ENCODE peak calls at places on chromosomes 5 and 9, in nine cellular contexts. One of them, this sample, is unnamed.

GRCh38 chr5:174313615-174314014 is 268.1 kb downstream of the NSG2 start:
- DNase-seq in psoas muscle: no peak
- DNase-seq in tibial nerve: no peak
- DNase-seq in H1: peak; percentile 17
- DNase-seq in fibroblast of lung: no peak
- DNase-seq in neural progenitor cell: no peak
- DNase-seq in brain microvascular endothelial cell: no peak
- DNase-seq in uterus: no peak
- DNase-seq in breast epithelium: no peak
- DNase-seq in this sample: no peak

GRCh38 chr5:61551637-61552313 is 219.7 kb downstream of the ZSWIM6 start:
- DNase-seq in H1: no peak
- DNase-seq in brain microvascular endothelial cell: no peak
- DNase-seq in breast epithelium: no peak
- DNase-seq in psoas muscle: no peak
- DNase-seq in neural progenitor cell: no peak
- DNase-seq in tibial nerve: no peak
- DNase-seq in fibroblast of lung: peak; percentile 14
- DNase-seq in uterus: no peak
- DNase-seq in this sample: no peak

GRCh38 chr9:76412638-76413037 is 18.4 kb upstream of the RFK start:
- DNase-seq in uterus: no peak
- DNase-seq in fibroblast of lung: no peak
- DNase-seq in H1: no peak
- DNase-seq in neural progenitor cell: no peak
- DNase-seq in tibial nerve: no peak
- DNase-seq in psoas muscle: no peak
- DNase-seq in brain microvascular endothelial cell: no peak
- DNase-seq in breast epithelium: no peak
- DNase-seq in this sample: no peak

GRCh38 chr5:8138884-8139283 is 269.9 kb downstream of the MTRR start:
- DNase-seq in brain microvascular endothelial cell: no peak
- DNase-seq in breast epithelium: no peak
- DNase-seq in H1: no peak
- DNase-seq in psoas muscle: no peak
- DNase-seq in uterus: no peak
- DNase-seq in tibial nerve: no peak
- DNase-seq in neural progenitor cell: no peak
- DNase-seq in fibroblast of lung: no peak
- DNase-seq in this sample: no peak

GRCh38 chr5:65856520-65856919 is 69.9 kb upstream of the ERBIN start:
- DNase-seq in H1: no peak
- DNase-seq in brain microvascular endothelial cell: no peak
- DNase-seq in tibial nerve: no peak
- DNase-seq in psoas muscle: no peak
- DNase-seq in neural progenitor cell: no peak
- DNase-seq in uterus: no peak
- DNase-seq in fibroblast of lung: no peak
- DNase-seq in breast epithelium: no peak
- DNase-seq in this sample: no peak

GRCh38 chr5:134125195-134126015 is 10.9 kb downstream of the TCF7 start:
- DNase-seq in tibial nerve: peak; percentile 57
- DNase-seq in psoas muscle: peak; percentile 75
- DNase-seq in uterus: peak; percentile 49
- DNase-seq in breast epithelium: no peak
- DNase-seq in neural progenitor cell: no peak
- DNase-seq in brain microvascular endothelial cell: peak; percentile 57
- DNase-seq in fibroblast of lung: peak; percentile 95
- DNase-seq in H1: no peak
- DNase-seq in this sample: no peak

GRCh38 chr5:68757813-68758212 is 336.0 kb upstream of the SLC30A5 start:
- DNase-seq in breast epithelium: no peak
- DNase-seq in neural progenitor cell: no peak
- DNase-seq in H1: no peak
- DNase-seq in psoas muscle: no peak
- DNase-seq in fibroblast of lung: no peak
- DNase-seq in tibial nerve: no peak
- DNase-seq in brain microvascular endothelial cell: no peak
- DNase-seq in uterus: no peak
- DNase-seq in this sample: no peak

GRCh38 chr5:164336906-164337305 is 831.5 kb downstream of the MAT2B start:
- DNase-seq in tibial nerve: no peak
- DNase-seq in breast epithelium: no peak
- DNase-seq in psoas muscle: no peak
- DNase-seq in fibroblast of lung: peak; percentile 96
- DNase-seq in brain microvascular endothelial cell: peak; percentile 6
- DNase-seq in uterus: no peak
- DNase-seq in H1: no peak
- DNase-seq in neural progenitor cell: no peak
- DNase-seq in this sample: no peak

GRCh38 chr5:15376088-15376487 is 123.9 kb upstream of the FBXL7 start:
- DNase-seq in neural progenitor cell: no peak
- DNase-seq in tibial nerve: no peak
- DNase-seq in psoas muscle: no peak
- DNase-seq in H1: no peak
- DNase-seq in uterus: no peak
- DNase-seq in brain microvascular endothelial cell: no peak
- DNase-seq in breast epithelium: no peak
- DNase-seq in fibroblast of lung: no peak
- DNase-seq in this sample: no peak

GRCh38 chr5:67393211-67393610 is 196.6 kb upstream of the CD180 start:
- DNase-seq in neural progenitor cell: no peak
- DNase-seq in fibroblast of lung: no peak
- DNase-seq in tibial nerve: no peak
- DNase-seq in uterus: no peak
- DNase-seq in brain microvascular endothelial cell: no peak
- DNase-seq in H1: no peak
- DNase-seq in breast epithelium: no peak
- DNase-seq in psoas muscle: no peak
- DNase-seq in this sample: no peak

DNA sequence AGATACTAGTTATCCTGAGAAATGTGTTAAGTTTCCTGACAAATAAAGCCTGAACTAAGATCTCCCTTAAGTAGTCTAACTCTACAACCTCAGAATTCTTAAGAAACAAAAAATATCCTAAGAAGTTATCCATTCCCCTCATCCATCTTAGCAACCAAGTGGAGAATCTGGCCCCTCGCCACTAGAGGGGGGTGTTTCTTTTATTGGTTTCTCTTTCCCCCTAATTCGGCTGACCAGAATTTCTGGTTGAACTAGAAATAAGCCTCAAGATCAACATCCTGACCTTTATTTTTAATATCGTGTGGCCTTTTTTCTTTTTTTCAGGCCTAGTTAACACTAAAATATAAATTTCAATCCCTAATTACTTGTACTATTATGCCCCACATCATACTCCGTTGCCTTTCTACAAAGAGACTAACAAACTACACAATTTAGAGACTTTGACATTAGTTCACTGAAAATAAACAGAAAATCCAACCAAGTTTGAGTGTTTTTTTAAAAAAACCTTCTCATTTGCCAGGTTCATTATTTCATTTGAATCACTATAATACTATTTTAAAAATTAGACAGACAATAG is 14.3 kb upstream of the NR4A3 start:
- DNase-seq in fibroblast of lung: peak; percentile 41
- DNase-seq in uterus: peak; percentile 75
- DNase-seq in psoas muscle: peak; percentile 56
- DNase-seq in neural progenitor cell: peak; percentile 76
- DNase-seq in brain microvascular endothelial cell: peak; percentile 61
- DNase-seq in breast epithelium: peak; percentile 67
- DNase-seq in H1: peak; percentile 71
- DNase-seq in tibial nerve: peak; percentile 81
- DNase-seq in this sample: no peak
- TF ChIP-seq CTCF in fibroblast of lung: peak; percentile 83
- TF ChIP-seq CTCF in uterus: peak; percentile 61
- TF ChIP-seq CTCF in psoas muscle: peak; percentile 62
- TF ChIP-seq CTCF in neural progenitor cell: peak; percentile 84
- TF ChIP-seq CTCF in brain microvascular endothelial cell: peak; percentile 89
- TF ChIP-seq CTCF in breast epithelium: peak; percentile 46
- TF ChIP-seq CTCF in H1: peak; percentile 52
- TF ChIP-seq CTCF in tibial nerve: peak; percentile 53
- TF ChIP-seq CTCF in this sample: peak; percentile 69

DNA sequence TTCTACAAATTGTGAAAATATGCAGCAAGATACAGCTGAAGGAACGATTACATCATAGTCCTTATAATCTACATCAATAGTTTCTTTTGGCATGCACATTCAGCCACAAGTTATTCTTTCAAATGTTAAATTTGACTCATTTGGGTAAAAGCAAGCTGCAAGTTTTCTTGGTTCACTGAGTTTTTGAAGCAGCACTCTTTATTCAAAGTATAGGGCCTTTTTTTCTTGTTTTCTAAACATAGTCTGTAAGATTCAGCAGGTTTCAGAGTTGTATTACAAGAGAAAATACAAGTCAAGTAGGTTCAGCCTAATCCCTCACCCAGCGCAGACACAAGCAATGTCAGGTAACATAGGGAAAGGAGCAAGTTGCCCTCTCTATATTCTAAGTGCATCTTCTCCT is 981.5 kb downstream of the PTPRD start:
- DNase-seq in breast epithelium: no peak
- DNase-seq in neural progenitor cell: no peak
- DNase-seq in tibial nerve: no peak
- DNase-seq in brain microvascular endothelial cell: no peak
- DNase-seq in fibroblast of lung: peak; percentile 40
- DNase-seq in psoas muscle: no peak
- DNase-seq in H1: no peak
- DNase-seq in uterus: no peak
- DNase-seq in this sample: no peak
- H3K4me3 ChIP-seq in breast epithelium: no peak overlapping the region
- H3K4me3 ChIP-seq in neural progenitor cell: no peak overlapping the region
- H3K4me3 ChIP-seq in tibial nerve: no peak overlapping the region
- H3K4me3 ChIP-seq in brain microvascular endothelial cell: no peak overlapping the region
- H3K4me3 ChIP-seq in fibroblast of lung: no peak overlapping the region
- H3K4me3 ChIP-seq in psoas muscle: no peak overlapping the region
- H3K4me3 ChIP-seq in H1: no peak overlapping the region
- H3K4me3 ChIP-seq in uterus: no peak overlapping the region
- H3K4me3 ChIP-seq in this sample: no peak overlapping the region

DNA sequence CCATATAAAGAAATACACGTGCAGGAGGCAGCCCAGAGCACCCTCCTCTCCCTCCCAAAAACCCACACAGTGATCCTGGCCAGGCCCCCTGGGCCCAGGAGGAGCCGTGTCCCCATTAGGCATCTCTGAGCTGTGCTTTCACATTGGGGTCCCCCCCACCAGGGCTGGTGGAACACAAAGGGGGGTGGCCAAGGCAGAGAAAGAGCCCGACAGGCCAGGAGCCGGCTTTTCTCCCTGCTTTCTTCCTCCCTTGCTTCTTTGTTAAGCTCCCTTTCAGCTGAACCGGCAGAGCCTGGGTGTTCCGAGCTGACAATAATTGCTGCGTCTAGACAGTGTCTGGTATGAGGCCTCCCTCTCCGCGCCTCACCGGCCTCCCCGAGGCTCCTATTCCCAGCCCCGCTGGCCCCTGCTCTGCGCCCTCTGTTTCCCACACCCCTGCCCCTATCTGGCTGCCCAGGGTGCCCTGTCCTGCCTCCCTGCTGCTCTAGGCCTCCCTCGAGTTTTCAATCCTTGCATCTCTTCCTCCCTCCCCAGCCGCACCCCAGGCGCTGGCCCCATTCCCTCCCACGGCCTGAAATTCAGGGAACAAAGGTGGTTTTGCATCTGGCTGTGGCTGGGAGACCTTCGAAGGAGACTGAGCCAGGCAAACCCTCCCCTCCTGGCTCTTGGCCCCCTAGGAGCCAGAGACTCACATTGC is 120.6 kb downstream of the C9orf50 start:
- DNase-seq in breast epithelium: no peak
- DNase-seq in tibial nerve: no peak
- DNase-seq in fibroblast of lung: peak; percentile 78
- DNase-seq in psoas muscle: peak; percentile 46
- DNase-seq in uterus: no peak
- DNase-seq in brain microvascular endothelial cell: no peak
- DNase-seq in neural progenitor cell: peak; percentile 92
- DNase-seq in H1: peak; percentile 65
- DNase-seq in this sample: no peak
- TF ChIP-seq CTCF in breast epithelium: no peak
- TF ChIP-seq CTCF in tibial nerve: peak; percentile 7
- TF ChIP-seq CTCF in fibroblast of lung: no peak
- TF ChIP-seq CTCF in psoas muscle: no peak
- TF ChIP-seq CTCF in uterus: no peak
- TF ChIP-seq CTCF in brain microvascular endothelial cell: no peak
- TF ChIP-seq CTCF in neural progenitor cell: no peak
- TF ChIP-seq CTCF in H1: no peak
- TF ChIP-seq CTCF in this sample: no peak

GRCh38 chr5:1005904-1006655 is 2.5 kb upstream of the NKD2 start:
- DNase-seq in breast epithelium: peak; percentile 13
- DNase-seq in tibial nerve: no peak
- DNase-seq in neural progenitor cell: no peak
- DNase-seq in psoas muscle: no peak
- DNase-seq in brain microvascular endothelial cell: no peak
- DNase-seq in uterus: peak; percentile 8
- DNase-seq in fibroblast of lung: no peak
- DNase-seq in H1: peak; percentile 40
- DNase-seq in this sample: no peak
- H3K4me3 ChIP-seq in breast epithelium: no peak overlapping the region
- H3K4me3 ChIP-seq in tibial nerve: no peak overlapping the region
- H3K4me3 ChIP-seq in neural progenitor cell: no peak overlapping the region
- H3K4me3 ChIP-seq in psoas muscle: no peak overlapping the region
- H3K4me3 ChIP-seq in brain microvascular endothelial cell: no peak overlapping the region
- H3K4me3 ChIP-seq in uterus: no peak overlapping the region
- H3K4me3 ChIP-seq in fibroblast of lung: no peak overlapping the region
- H3K4me3 ChIP-seq in H1: no peak overlapping the region
- H3K4me3 ChIP-seq in this sample: no peak overlapping the region

GRCh38 chr5:175696139-175696854 is 38.4 kb downstream of the HRH2 start:
- DNase-seq in uterus: peak; percentile 22
- DNase-seq in breast epithelium: no peak
- DNase-seq in H1: peak; percentile 84
- DNase-seq in psoas muscle: peak; percentile 85
- DNase-seq in brain microvascular endothelial cell: peak; percentile 24
- DNase-seq in fibroblast of lung: no peak
- DNase-seq in neural progenitor cell: peak; percentile 60
- DNase-seq in tibial nerve: peak; percentile 49
- DNase-seq in this sample: peak; percentile 8
- TF ChIP-seq CTCF in uterus: no peak
- TF ChIP-seq CTCF in breast epithelium: peak; percentile 16
- TF ChIP-seq CTCF in H1: peak; percentile 96
- TF ChIP-seq CTCF in psoas muscle: peak; percentile 33
- TF ChIP-seq CTCF in brain microvascular endothelial cell: peak; percentile 54
- TF ChIP-seq CTCF in fibroblast of lung: no peak
- TF ChIP-seq CTCF in neural progenitor cell: peak; percentile 63
- TF ChIP-seq CTCF in tibial nerve: peak; percentile 61
- TF ChIP-seq CTCF in this sample: peak; percentile 85

DNA sequence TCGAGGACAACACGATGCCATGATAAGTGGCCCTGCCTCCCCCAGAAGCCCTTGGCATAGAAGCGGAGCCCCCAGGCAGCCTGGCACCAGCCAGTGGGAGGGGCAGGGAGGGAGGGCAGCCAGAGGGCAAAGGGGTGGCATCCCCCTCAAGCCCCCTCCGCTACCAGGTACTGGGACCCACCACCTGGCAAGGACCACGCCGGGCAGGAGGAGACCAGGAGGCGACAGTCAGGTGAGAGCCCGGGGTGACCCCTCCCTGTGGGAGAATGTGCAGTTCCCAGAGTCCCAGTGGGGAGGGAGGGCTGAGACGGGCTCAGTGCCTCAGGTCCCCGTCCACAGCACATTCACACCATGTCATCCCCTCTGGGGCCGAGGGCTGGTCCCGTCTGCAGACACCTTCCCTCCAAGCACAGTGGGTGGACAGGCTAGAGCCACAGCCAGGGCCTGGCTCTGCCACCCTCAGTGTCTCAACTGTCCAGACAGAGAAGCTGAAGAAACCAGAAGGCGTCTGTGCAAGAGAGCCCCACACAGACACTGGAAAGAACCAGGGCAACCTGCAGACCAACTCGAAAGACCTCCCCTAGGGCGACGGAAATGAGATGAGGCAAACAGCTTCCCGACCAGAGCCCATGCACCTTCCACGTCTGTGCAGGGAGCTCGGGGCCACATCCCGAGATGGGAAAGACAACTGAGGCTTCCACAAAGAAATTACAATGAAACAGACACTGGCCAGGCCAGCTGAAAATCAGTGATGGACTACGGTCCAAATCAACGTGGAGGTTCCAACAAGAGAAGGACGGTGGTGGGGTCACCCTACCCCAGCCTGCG is 11.1 kb downstream of the BRD3 start:
- DNase-seq in tibial nerve: no peak
- DNase-seq in psoas muscle: peak; percentile 62
- DNase-seq in brain microvascular endothelial cell: no peak
- DNase-seq in fibroblast of lung: no peak
- DNase-seq in H1: no peak
- DNase-seq in neural progenitor cell: peak; percentile 1
- DNase-seq in breast epithelium: no peak
- DNase-seq in uterus: peak; percentile 11
- DNase-seq in this sample: no peak
- H3K4me3 ChIP-seq in tibial nerve: no peak overlapping the region
- H3K4me3 ChIP-seq in psoas muscle: peak overlapping the region; percentile 28
- H3K4me3 ChIP-seq in brain microvascular endothelial cell: no peak overlapping the region
- H3K4me3 ChIP-seq in fibroblast of lung: no peak overlapping the region
- H3K4me3 ChIP-seq in H1: no peak overlapping the region
- H3K4me3 ChIP-seq in neural progenitor cell: no peak overlapping the region
- H3K4me3 ChIP-seq in breast epithelium: peak overlapping the region; percentile 4
- H3K4me3 ChIP-seq in uterus: no peak overlapping the region
- H3K4me3 ChIP-seq in this sample: no peak overlapping the region